ENCODE peak calls at places on chromosomes 6 and 20, in ten cellular contexts. P is heart right ventricle, O is H9, G is psoas muscle, L is tibial nerve, K is heart left ventricle, A is neural progenitor cell, Z is ascending aorta, Y is left ventricle myocardium inferior, M is transverse colon. N is an unnamed sample. For H3K27me3, the result is how much of the 10 kb centered on the place peaks cover.

GRCh38 chr6:155887431-155887830 is 431.8 kb upstream of the NOX3 start:
- DNase-seq in P (no peak), O (no peak), G (no peak), L (no peak), K (no peak), A (no peak), Z (no peak), Y (no peak), M (no peak), N (no peak)

GRCh38 chr6:12271997-12272396 is 18.2 kb upstream of the EDN1 start:
- DNase-seq in P (no peak), O (no peak), G (no peak), L (no peak), K (no peak), A (no peak), Z (no peak), Y (no peak), M (no peak), N (no peak)

GRCh38 chr6:83908813-83909212 is 49.3 kb downstream of the CYB5R4 start:
- DNase-seq in P (no peak), O (no peak), G (no peak), L (no peak), K (no peak), A (no peak), Z (no peak), Y (no peak), M (no peak), N (no peak)

GRCh38 chr6:90644492-90644891 is 57.6 kb upstream of the MAP3K7 start:
- DNase-seq in P (no peak), O (no peak), G (no peak), L (no peak), K (no peak), A (no peak), Z (no peak), Y (no peak), M (no peak), N (no peak)

GRCh38 chr6:117558818-117559217 is 43.5 kb downstream of the GOPC start:
- DNase-seq in P (no peak), O (no peak), G (no peak), L (no peak), K (no peak), A (no peak), Z (no peak), Y (no peak), M (no peak), N (no peak)

GRCh38 chr20:48064929-48065328 is 279.6 kb upstream of the SULF2 start:
- DNase-seq in P (no peak), O (no peak), G (no peak), L (no peak), K (no peak), A (no peak), Z (no peak), Y (no peak), M (no peak), N (no peak)

GRCh38 chr20:61353996-61354390 is 101.9 kb downstream of the CDH4 start:
- DNase-seq in P (no peak), O (no peak), G (no peak), L (no peak), K (no peak), A (no peak), Z (no peak), Y (no peak), M (no peak), N (no peak)

GRCh38 chr20:10076126-10077080 is 41.6 kb downstream of the ANKEF1 start:
- DNase-seq in P (no peak), O (no peak), G (no peak), L (no peak), K (no peak), A (no peak), Z (no peak), Y (no peak), M (no peak), N (no peak)

GRCh38 chr20:43824699-43825402 is 89.8 kb upstream of the TOX2 start:
- DNase-seq in P (peak), O (peak), G (no peak), L (no peak), K (no peak), A (peak), Z (no peak), Y (no peak), M (no peak), N (no peak)

GRCh38 chr6:98672681-98673475 is 161.5 kb upstream of the POU3F2 start:
- DNase-seq in P (no peak), O (no peak), G (no peak), L (no peak), K (no peak), A (no peak), Z (no peak), Y (no peak), M (no peak), N (no peak)

GRCh38 chr6:56649782-56650181 is 7.1 kb upstream of the DST start:
- DNase-seq in P (no peak), O (no peak), G (no peak), L (no peak), K (no peak), A (no peak), Z (no peak), Y (no peak), M (no peak), N (no peak)

GRCh38 chr20:46990017-46990810 is 95.6 kb downstream of the EYA2 start:
- DNase-seq in P (no peak), O (no peak), G (no peak), L (no peak), K (no peak), A (peak), Z (no peak), Y (no peak), M (peak), N (no peak)

GRCh38 chr20:45953672-45954071 is 18.3 kb downstream of the ZNF335 start:
- DNase-seq in P (no peak), O (no peak), G (peak), L (no peak), K (no peak), A (no peak), Z (no peak), Y (no peak), M (no peak), N (no peak)

GRCh38 chr6:87789198-87789899 is 87.3 kb upstream of the AKIRIN2 start:
- DNase-seq in P (peak), O (no peak), G (no peak), L (peak), K (no peak), A (no peak), Z (no peak), Y (no peak), M (no peak), N (no peak)

GRCh38 chr6:42374027-42374669 is 77.6 kb downstream of the TRERF1 start:
- DNase-seq in P (no peak), O (no peak), G (no peak), L (no peak), K (no peak), A (no peak), Z (no peak), Y (no peak), M (no peak), N (no peak)

GRCh38 chr20:22060610-22061009 is 355.1 kb downstream of the PAX1 start:
- DNase-seq in P (no peak), O (no peak), G (no peak), L (no peak), K (no peak), A (no peak), Z (no peak), Y (no peak), M (no peak), N (no peak)

GRCh38 chr20:49937023-49937929 is 1.1 kb downstream of the RNF114 start:
- DNase-seq in P (no peak), O (no peak), G (no peak), L (no peak), K (no peak), A (no peak), Z (no peak), Y (no peak), M (peak), N (no peak)

GRCh38 chr6:142943746-142944125 is 1.2 kb downstream of the HIVEP2 start:
- DNase-seq in P (peak), O (no peak), G (no peak), L (peak), K (peak), A (peak), Z (no peak), Y (no peak), M (peak), N (peak)

GRCh38 chr20:55140631-55141030 is 665.2 kb downstream of the DOK5 start:
- DNase-seq in P (no peak), O (no peak), G (no peak), L (no peak), K (no peak), A (no peak), Z (no peak), Y (no peak), M (no peak), N (no peak)

GRCh38 chr20:41339957-41340326 is 679 bp upstream of the LPIN3 start:
- DNase-seq in P (peak), O (peak), G (peak), L (peak), K (peak), A (peak), Z (no peak), Y (peak), M (peak), N (peak)

GRCh38 chr6:143007626-143008025 is 53.1 kb upstream of the AIG1 start:
- DNase-seq in P (no peak), O (no peak), G (no peak), L (peak), K (no peak), A (no peak), Z (no peak), Y (no peak), M (no peak), N (no peak)

GRCh38 chr6:1076531-1077453 is 235.1 kb upstream of the FOXQ1 start:
- DNase-seq in P (no peak), O (no peak), G (no peak), L (no peak), K (no peak), A (no peak), Z (no peak), Y (no peak), M (no peak), N (no peak)

GRCh38 chr6:12941422-12941821 is 224.9 kb downstream of the PHACTR1 start:
- DNase-seq in P (no peak), O (no peak), G (no peak), L (no peak), K (no peak), A (no peak), Z (no peak), Y (no peak), M (no peak), N (no peak)

GRCh38 chr6:140318408-140318807 is 944.0 kb upstream of the CITED2 start:
- DNase-seq in P (no peak), O (no peak), G (no peak), L (no peak), K (no peak), A (no peak), Z (no peak), Y (no peak), M (no peak), N (no peak)
- H3K27ac ChIP-seq in P (peak), O (no peak), G (peak), L (no peak), K (peak), A (no peak), Z (no peak), Y (peak), M (no peak), N (no peak)

DNA sequence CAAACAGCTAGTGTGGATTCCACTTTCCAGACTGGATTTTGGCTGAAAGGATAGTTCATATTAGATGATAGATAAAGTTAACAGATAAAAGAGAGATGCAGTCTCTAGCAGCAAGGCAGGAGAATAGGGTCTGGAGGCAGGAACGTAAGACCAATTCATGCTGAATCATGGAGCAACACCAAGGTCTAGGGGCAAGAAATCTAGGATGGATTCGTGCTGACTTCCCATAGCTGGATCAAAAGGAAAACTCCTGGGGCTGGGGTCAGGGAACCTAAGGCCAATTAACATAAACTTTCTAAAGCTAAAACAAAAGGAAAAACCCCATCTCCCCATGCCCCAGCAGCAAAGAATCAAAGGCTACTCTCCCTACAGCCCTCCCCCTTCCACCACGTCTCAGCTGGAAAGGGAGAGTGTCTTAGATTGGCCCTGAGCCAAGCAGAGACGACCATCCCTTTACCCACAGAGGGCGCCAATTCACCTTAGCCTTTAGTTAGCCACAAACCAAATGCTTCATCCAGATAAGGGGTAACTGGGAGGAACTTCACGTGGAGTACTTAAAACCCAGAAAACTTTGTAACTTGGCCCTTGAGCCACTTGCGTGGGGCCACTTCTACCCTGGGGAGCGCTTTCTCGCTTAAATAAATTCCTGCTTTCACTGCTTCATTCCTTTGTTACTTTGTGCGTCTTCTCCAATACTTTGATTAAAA is 7.6 kb downstream of the TREM1 start:
- DNase-seq in P (peak), O (peak), G (peak), L (peak), K (peak), A (peak), Z (no peak), Y (peak), M (peak), N (peak)
- TF ChIP-seq CTCF in P (peak), O (peak), G (peak), L (peak), K (peak), A (peak), Z (no peak), Y (peak), M (peak), N (peak)

GRCh38 chr20:62707981-62708521 is 585 bp upstream of the NTSR1 start:
- DNase-seq in P (no peak), O (peak), G (no peak), L (no peak), K (no peak), A (peak), Z (no peak), Y (no peak), M (no peak), N (no peak)
- H3K27me3 ChIP-seq in P (under half), O (under half), G (half or more), L (half or more), K (under half), A (half or more), Z (under half), Y (half or more), M (half or more), N (under half)

GRCh38 chr6:149842331-149842730 is 21.8 kb downstream of the LRP11 start:
- DNase-seq in P (no peak), O (no peak), G (no peak), L (no peak), K (no peak), A (no peak), Z (no peak), Y (no peak), M (no peak), N (no peak)

GRCh38 chr6:149844480-149844879 is 19.7 kb downstream of the LRP11 start:
- DNase-seq in P (no peak), O (no peak), G (no peak), L (no peak), K (no peak), A (no peak), Z (no peak), Y (no peak), M (no peak), N (no peak)

GRCh38 chr6:149843051-149843633 is 21.0 kb downstream of the LRP11 start:
- DNase-seq in P (peak), O (no peak), G (no peak), L (no peak), K (peak), A (no peak), Z (no peak), Y (peak), M (no peak), N (no peak)

GRCh38 chr6:149845549-149845948 is 18.6 kb downstream of the LRP11 start:
- DNase-seq in P (no peak), O (no peak), G (no peak), L (no peak), K (no peak), A (no peak), Z (no peak), Y (no peak), M (no peak), N (no peak)

DNA sequence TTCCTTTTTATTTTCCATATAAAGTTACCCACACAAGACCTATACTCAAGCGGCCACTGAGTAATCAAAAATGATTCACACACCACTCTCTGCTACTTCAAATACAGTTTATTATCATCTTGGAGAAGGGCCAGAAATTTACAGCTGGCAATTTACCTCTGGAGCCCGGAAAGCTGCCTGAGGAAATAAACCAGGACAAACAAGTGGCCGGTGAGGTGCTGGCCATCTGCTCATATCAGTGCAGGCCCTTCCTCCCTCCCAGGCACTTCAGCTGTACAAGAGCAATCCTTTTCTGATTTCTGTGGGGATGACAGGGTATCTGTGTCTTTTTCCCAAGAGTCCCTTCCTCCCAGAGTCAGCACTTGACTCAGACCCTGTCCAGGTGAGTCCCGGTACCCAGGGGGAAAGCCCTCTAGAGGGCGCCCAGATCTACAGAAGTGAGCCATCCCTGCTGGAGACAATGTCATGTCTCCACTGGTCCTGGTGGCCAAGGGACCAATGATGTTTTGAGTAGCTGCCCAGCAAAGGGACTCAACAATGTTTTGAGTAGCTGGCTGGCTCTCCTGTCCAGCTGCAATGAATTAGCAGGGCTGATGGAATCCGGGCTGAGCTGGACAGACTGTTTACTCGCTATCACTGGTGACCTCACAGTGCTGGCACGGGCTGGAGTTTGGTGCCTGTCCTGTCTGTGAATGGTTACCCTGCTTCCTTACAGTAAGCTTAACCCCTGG is 23.6 kb downstream of the LRP11 start:
- DNase-seq in P (peak), O (peak), G (peak), L (peak), K (peak), A (peak), Z (no peak), Y (peak), M (peak), N (peak)
- H3K27ac ChIP-seq in P (no peak), O (no peak), G (peak), L (no peak), K (peak), A (no peak), Z (no peak), Y (peak), M (no peak), N (no peak)

GRCh38 chr6:138289739-138290138 is 71.4 kb upstream of the PBOV1 start:
- DNase-seq in P (no peak), O (peak), G (no peak), L (no peak), K (no peak), A (peak), Z (no peak), Y (no peak), M (no peak), N (no peak)
- TF ChIP-seq CTCF in P (peak), O (peak), G (no peak), L (no peak), K (no peak), A (peak), Z (no peak), Y (peak), M (no peak), N (no peak)

GRCh38 chr6:170423030-170423429 is 116.5 kb downstream of the FAM120B start:
- DNase-seq in P (no peak), O (peak), G (no peak), L (no peak), K (no peak), A (peak), Z (no peak), Y (no peak), M (no peak), N (no peak)

GRCh38 chr6:170420791-170421776 is 114.5 kb downstream of the FAM120B start:
- DNase-seq in P (no peak), O (no peak), G (no peak), L (no peak), K (no peak), A (no peak), Z (no peak), Y (no peak), M (no peak), N (no peak)

GRCh38 chr6:170420264-170420663 is 113.7 kb downstream of the FAM120B start:
- DNase-seq in P (no peak), O (no peak), G (no peak), L (no peak), K (no peak), A (no peak), Z (no peak), Y (no peak), M (no peak), N (no peak)

GRCh38 chr6:170423814-170424633 is 117.5 kb downstream of the FAM120B start:
- DNase-seq in P (no peak), O (no peak), G (no peak), L (no peak), K (no peak), A (no peak), Z (no peak), Y (no peak), M (no peak), N (no peak)

DNA sequence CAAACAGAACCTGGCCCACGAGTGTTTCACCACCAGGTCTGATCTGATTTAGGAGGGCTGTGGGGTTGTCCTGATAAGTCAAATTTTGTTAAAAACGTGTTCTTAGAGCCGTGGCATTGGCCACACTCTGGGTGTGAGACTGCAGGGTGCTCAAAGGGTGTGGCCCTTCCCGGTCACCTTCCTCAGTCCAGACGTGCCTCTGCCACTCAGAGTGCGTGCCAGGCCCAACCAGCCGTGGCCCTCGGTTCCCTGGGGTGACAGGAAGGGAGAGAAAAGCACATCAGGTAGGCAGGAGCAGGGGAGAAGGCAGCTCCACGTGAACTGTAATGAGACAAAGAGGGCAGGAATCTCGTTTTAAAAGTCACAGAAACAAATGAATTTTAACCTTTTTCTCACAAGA is 115.4 kb downstream of the FAM120B start:
- DNase-seq in P (no peak), O (no peak), G (no peak), L (no peak), K (no peak), A (no peak), Z (no peak), Y (no peak), M (no peak), N (no peak)
- H3K27me3 ChIP-seq in P (under half), O (under half), G (under half), L (under half), K (under half), A (under half), Z (under half), Y (half or more), M (under half), N (under half)

DNA sequence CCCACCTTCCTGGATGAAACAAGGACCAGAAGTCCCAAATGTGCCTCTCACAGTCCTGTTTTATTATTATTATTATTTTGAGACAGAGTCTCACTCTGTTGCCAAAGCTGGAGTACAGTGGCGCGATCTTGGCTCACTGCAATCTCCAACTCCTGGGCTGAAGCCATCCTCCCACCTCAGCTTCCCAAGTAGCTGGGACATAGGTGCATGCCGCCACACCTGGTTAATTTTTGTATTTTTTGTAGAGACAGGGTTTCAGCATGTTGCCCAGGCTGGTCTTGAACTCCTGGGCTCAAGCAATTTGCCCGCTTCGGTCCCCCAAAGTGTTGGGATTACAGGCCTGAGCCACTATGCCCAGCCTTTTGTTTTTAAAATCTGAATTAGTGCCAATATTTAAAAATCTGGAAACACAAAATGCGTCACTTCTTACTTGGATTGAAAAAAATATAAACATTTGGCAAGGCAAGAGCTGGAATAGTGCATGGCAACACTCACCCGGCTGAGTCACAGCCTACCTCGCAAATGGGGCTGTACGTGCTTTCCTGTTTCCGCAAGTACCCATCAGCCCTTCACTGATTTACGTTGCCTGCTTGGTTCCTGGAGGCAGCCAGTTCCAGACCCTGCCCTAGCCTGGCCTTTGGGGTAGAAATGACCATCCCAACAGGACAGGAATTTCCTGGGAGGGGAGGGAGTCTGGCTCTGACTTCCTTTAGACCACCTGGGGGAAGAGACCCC is 6.3 kb downstream of the SDCBP2 start:
- DNase-seq in P (peak), O (no peak), G (no peak), L (no peak), K (peak), A (no peak), Z (no peak), Y (no peak), M (peak), N (no peak)
- H3K27ac ChIP-seq in P (peak), O (no peak), G (peak), L (peak), K (peak), A (no peak), Z (peak), Y (peak), M (peak), N (no peak)